ENCODE peak calls at places on chromosomes 11 and 22, in nine cellular contexts. U is GM23338, Q is cardiac fibroblast, C is fibroblast of pulmonary artery, F is PC-3, Y is astrocyte of the spinal cord, H is colonic mucosa, N is fibroblast of lung, Z is lower lobe of right lung. T is an unnamed sample.

GRCh38 chr22:31247726-31248125 is 35.6 kb downstream of the LIMK2 start:
- DNase-seq in F (no peak), Q (no peak), H (no peak), U (no peak), Y (no peak), N (no peak), C (no peak), Z (no peak), T (no peak)

GRCh38 chr11:102317768-102318103 is 452 bp downstream of the BIRC3 start:
- DNase-seq in C (no peak), Q (no peak), F (peak; percentile 43), H (no peak), U (no peak), Y (no peak), Z (no peak), N (no peak), T (no peak)

GRCh38 chr22:20242393-20243175 is 25.5 kb downstream of the RTN4R start:
- DNase-seq in H (no peak), C (no peak), Q (no peak), N (no peak), F (no peak), Y (no peak), U (no peak), Z (no peak), T (no peak)

GRCh38 chr11:3106736-3107524 is 49.7 kb upstream of the CARS1 start:
- DNase-seq in F (no peak), U (peak; percentile 41), Z (peak; percentile 29), N (no peak), Y (no peak), C (no peak), H (peak; percentile 14), Q (no peak), T (no peak)

GRCh38 chr22:43643362-43643761 is 168.7 kb downstream of the EFCAB6 start:
- DNase-seq in Y (no peak), U (no peak), Z (no peak), C (no peak), H (no peak), F (no peak), Q (no peak), N (no peak), T (no peak)

GRCh38 chr11:69985331-69985653 is 92.8 kb upstream of the ANO1 start:
- DNase-seq in U (peak; percentile 12), Q (no peak), Y (no peak), Z (no peak), H (no peak), N (no peak), F (no peak), C (no peak), T (no peak)

GRCh38 chr11:105000167-105000566 is 22.8 kb downstream of the CASP5 start:
- DNase-seq in N (no peak), H (no peak), C (peak; percentile 11), Z (no peak), Y (no peak), U (peak; percentile 50), Q (no peak), F (peak; percentile 48), T (no peak)

GRCh38 chr11:74702383-74703007 is 28.7 kb downstream of the CHRDL2 start:
- DNase-seq in Q (peak; percentile 81), C (peak; percentile 79), Z (peak; percentile 65), Y (peak; percentile 65), F (peak; percentile 84), H (peak; percentile 66), N (peak; percentile 51), U (peak; percentile 86), T (no peak)

GRCh38 chr22:40156001-40156516 is 21.7 kb upstream of the TNRC6B start:
- DNase-seq in N (peak; percentile 68), F (peak; percentile 87), U (peak; percentile 74), Q (peak; percentile 50), Y (peak; percentile 61), H (peak; percentile 79), Z (no peak), C (peak; percentile 57), T (no peak)

GRCh38 chr22:39560127-39560526 is 10.4 kb upstream of the CACNA1I start:
- DNase-seq in Z (no peak), Y (no peak), U (no peak), F (no peak), C (no peak), Q (no peak), H (no peak), N (no peak), T (no peak)

GRCh38 chr11:12330491-12331231 is 46.7 kb upstream of the PARVA start:
- DNase-seq in F (no peak), Q (no peak), Z (no peak), N (peak; percentile 19), Y (no peak), U (peak; percentile 42), H (no peak), C (no peak), T (no peak)

GRCh38 chr11:88739524-88739923 is 326.3 kb downstream of the GRM5 start:
- DNase-seq in U (no peak), Z (no peak), F (no peak), N (no peak), Y (no peak), H (no peak), Q (no peak), C (no peak), T (no peak)

DNA sequence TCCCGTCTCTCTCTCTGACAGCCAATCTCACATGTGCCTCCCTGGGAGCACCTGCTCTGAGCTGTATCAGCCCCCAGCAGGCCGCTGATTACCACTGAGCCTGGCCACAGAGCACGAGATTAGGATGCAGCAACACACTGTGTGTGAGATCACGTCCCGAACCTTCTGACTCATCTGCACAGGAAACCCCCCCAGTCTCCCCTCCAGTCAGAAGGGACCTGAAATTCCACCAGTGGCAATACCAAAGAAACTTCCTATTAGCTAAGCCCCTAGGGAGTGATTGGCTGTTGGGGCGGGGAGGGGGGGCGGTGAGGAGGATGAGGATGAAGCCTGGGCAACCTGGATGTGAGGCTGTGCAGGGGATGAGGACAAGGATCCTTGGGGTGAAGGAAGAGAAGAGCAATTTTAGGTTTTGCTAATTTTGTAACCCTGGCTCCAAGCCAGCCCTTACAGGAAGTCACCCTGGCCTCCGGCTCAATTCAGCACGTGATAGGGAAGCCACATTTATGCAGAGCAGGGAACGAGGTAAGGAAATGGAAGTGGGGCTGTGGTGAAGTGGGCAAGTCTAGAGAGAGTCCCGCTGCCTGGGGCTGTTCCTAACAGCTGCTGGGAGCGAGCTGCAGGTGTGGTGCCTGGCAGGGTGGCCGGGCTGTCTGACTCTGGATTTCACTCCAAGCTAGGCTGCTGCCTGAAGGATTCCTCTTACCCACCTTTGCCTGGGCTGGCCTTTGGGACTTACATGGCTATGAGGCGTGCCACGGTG is 1.9 kb downstream of the SLC43A3 start:
- DNase-seq in Q (peak; percentile 94), U (no peak), C (peak; percentile 97), H (peak; percentile 56), Y (peak; percentile 88), Z (peak; percentile 76), F (peak; percentile 71), N (peak; percentile 87), T (peak; percentile 80)
- H3K4me3 ChIP-seq in Q (peak overlapping the region; percentile 52), U (no peak overlapping the region), C (peak overlapping the region; percentile 4), H (peak overlapping the region; percentile 47), Y (no peak overlapping the region), Z (peak overlapping the region; percentile 64), F (no peak overlapping the region), N (peak overlapping the region; percentile 38), T (no peak overlapping the region)

GRCh38 chr22:50691521-50691920 is 18.9 kb downstream of the SHANK3 start:
- DNase-seq in H (no peak), Q (peak; percentile 67), Z (no peak), N (no peak), F (peak; percentile 62), Y (peak; percentile 35), U (peak; percentile 65), C (peak; percentile 71), T (no peak)

GRCh38 chr22:50694099-50694498 is 21.5 kb downstream of the SHANK3 start:
- DNase-seq in U (no peak), H (no peak), F (peak; percentile 25), C (peak; percentile 22), Z (no peak), N (no peak), Q (no peak), Y (peak; percentile 8), T (no peak)

GRCh38 chr22:50694766-50695420 is 22.3 kb downstream of the SHANK3 start:
- DNase-seq in Q (no peak), Y (no peak), Z (peak; percentile 39), F (no peak), U (no peak), C (no peak), H (no peak), N (no peak), T (no peak)

GRCh38 chr22:50695421-50696250 is 23.0 kb downstream of the SHANK3 start:
- DNase-seq in C (no peak), N (no peak), Z (peak; percentile 30), Y (no peak), Q (no peak), H (no peak), U (no peak), F (no peak), T (no peak)

DNA sequence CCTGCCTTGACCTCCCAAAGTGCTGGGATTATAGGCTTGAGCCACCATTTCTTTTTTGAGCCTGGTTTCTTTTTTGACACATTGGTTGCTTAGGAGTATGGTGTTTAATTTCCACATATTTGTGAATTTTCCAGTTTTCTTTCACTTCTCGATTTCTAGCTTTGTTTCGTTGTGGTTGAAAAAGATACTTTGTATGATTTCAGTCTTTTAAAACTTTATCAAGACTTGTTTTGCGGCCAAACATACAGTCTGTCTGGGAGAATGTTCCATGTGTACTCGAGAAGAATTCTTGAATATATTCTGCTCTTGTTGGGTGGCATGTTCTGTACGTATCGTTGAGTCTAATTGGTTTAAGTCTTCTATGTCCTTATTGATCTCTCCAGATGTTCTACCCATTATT is 20.8 kb downstream of the SHANK3 start:
- DNase-seq in Y (no peak), F (no peak), Q (no peak), H (no peak), U (no peak), N (no peak), Z (no peak), C (no peak), T (no peak)
- H3K4me3 ChIP-seq in Y (no peak overlapping the region), F (no peak overlapping the region), Q (no peak overlapping the region), H (no peak overlapping the region), U (no peak overlapping the region), N (no peak overlapping the region), Z (no peak overlapping the region), C (no peak overlapping the region), T (no peak overlapping the region)

DNA sequence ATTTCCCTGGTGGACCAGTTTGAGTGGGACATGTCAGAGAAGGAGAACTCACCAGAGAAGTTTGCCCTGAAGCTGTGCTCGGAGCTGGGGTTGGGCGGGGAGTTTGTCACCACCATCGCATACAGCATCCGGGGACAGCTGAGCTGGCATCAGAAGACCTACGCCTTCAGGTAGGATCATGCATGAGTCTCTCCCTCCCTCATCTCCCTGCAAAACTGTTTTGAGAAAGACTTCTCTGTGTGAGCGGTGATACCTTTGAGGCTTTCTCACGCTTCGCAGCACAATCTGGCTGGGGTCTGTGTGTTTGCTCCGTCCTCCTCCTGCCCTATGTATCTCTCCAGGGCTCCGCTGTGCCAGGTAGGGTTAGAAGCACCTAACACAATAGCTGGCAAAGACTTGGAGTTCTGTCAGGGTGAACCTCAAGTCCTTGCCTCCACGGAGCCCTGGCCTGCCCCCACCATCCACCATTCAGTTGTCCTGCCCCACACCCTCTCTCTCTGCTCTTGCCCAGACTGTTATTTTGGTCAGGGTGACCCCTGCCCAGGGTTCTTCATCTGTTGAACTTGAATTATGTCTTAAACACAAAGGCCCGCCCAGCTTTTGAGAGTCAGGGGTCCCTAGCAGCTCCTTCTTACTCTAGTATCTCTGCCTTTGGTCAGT is 13.4 kb downstream of the DERL3 start:
- DNase-seq in F (no peak), Q (no peak), Z (peak; percentile 9), U (no peak), H (no peak), N (no peak), Y (no peak), C (no peak), T (no peak)
- H3K4me3 ChIP-seq in F (no peak overlapping the region), Q (no peak overlapping the region), Z (no peak overlapping the region), U (no peak overlapping the region), H (no peak overlapping the region), N (no peak overlapping the region), Y (no peak overlapping the region), C (no peak overlapping the region), T (no peak overlapping the region)

GRCh38 chr11:22076215-22076930 is 116.5 kb upstream of the ANO5 start:
- DNase-seq in Y (no peak), H (no peak), N (no peak), Z (no peak), F (no peak), C (no peak), U (no peak), Q (no peak), T (no peak)
- H3K4me3 ChIP-seq in Y (no peak overlapping the region), H (no peak overlapping the region), N (no peak overlapping the region), Z (no peak overlapping the region), F (no peak overlapping the region), C (no peak overlapping the region), U (no peak overlapping the region), Q (no peak overlapping the region), T (no peak overlapping the region)

T was measured in skeletal muscle cell.